ENCODE peak calls at places on chromosomes 4 and X, in nine cellular contexts. G, V, N, J, W, Q, I, A and Y are unnamed samples.

GRCh38 chr4:185307136-185307950 is 88.4 kb downstream of the LRP2BP start:
- DNase-seq in G (no peak), V (no peak), N (no peak), J (no peak), W (no peak), Q (peak), I (peak), A (no peak), Y (no peak)

GRCh38 chr4:158316264-158316663 is 106.0 kb downstream of the TMEM144 start:
- DNase-seq in G (no peak), V (no peak), N (no peak), J (no peak), W (no peak), Q (no peak), I (peak), A (no peak), Y (no peak)

GRCh38 chr4:41784191-41784979 is 35.9 kb upstream of the PHOX2B start:
- DNase-seq in G (no peak), V (no peak), N (no peak), J (no peak), W (no peak), Q (no peak), I (no peak), A (no peak), Y (no peak)

GRCh38 chr4:87304659-87305277 is 17.9 kb downstream of the HSD17B13 start:
- DNase-seq in G (no peak), V (no peak), N (no peak), J (no peak), W (no peak), Q (peak), I (no peak), A (no peak), Y (no peak)

GRCh38 chr4:3630934-3631585 is 98.8 kb upstream of the LRPAP1 start:
- DNase-seq in G (no peak), V (no peak), N (no peak), J (no peak), W (no peak), Q (no peak), I (no peak), A (no peak), Y (no peak)

GRCh38 chr4:76723916-76724315 is 174.0 kb downstream of the SOWAHB start:
- DNase-seq in G (no peak), V (no peak), N (no peak), J (no peak), W (no peak), Q (peak), I (no peak), A (no peak), Y (no peak)

GRCh38 chr4:151715881-151716280 is 44.9 kb downstream of the GATB start:
- DNase-seq in G (no peak), V (no peak), N (no peak), J (no peak), W (peak), Q (no peak), I (no peak), A (no peak), Y (no peak)

GRCh38 chr4:3527914-3528876 is 4.0 kb downstream of the LRPAP1 start:
- DNase-seq in G (no peak), V (no peak), N (no peak), J (no peak), W (no peak), Q (no peak), I (no peak), A (no peak), Y (no peak)

GRCh38 chr4:20487852-20488251 is 212.4 kb upstream of the PACRGL start:
- DNase-seq in G (no peak), V (no peak), N (no peak), J (no peak), W (no peak), Q (no peak), I (no peak), A (no peak), Y (no peak)

GRCh38 chrX:20019672-20020365 is 29.0 kb upstream of the BCLAF3 start:
- DNase-seq in G (peak), V (no peak), N (no peak), J (no peak), W (no peak), Q (no peak), I (no peak), A (no peak), Y (no peak)

GRCh38 chr4:154349829-154350228 is 141.8 kb downstream of the DCHS2 start:
- DNase-seq in G (no peak), V (no peak), N (no peak), J (no peak), W (no peak), Q (no peak), I (no peak), A (no peak), Y (peak)

GRCh38 chr4:19381068-19381467 is 870.6 kb upstream of the SLIT2 start:
- DNase-seq in G (no peak), V (no peak), N (no peak), J (no peak), W (no peak), Q (no peak), I (no peak), A (no peak), Y (no peak)

GRCh38 chr4:83109480-83110221 is 4.9 kb downstream of the PLAC8 start:
- DNase-seq in G (no peak), V (peak), N (no peak), J (peak), W (peak), Q (peak), I (peak), A (no peak), Y (no peak)

GRCh38 chr4:113978561-113979156 is 788 bp downstream of the ARSJ start:
- DNase-seq in G (no peak), V (no peak), N (no peak), J (peak), W (no peak), Q (no peak), I (no peak), A (no peak), Y (no peak)

GRCh38 chr4:152045781-152046571 is 285.2 kb upstream of the GATB start:
- DNase-seq in G (peak), V (no peak), N (no peak), J (peak), W (no peak), Q (peak), I (no peak), A (no peak), Y (peak)

GRCh38 chr4:184891765-184892164 is 66.0 kb upstream of the ACSL1 start:
- DNase-seq in G (no peak), V (no peak), N (no peak), J (no peak), W (no peak), Q (no peak), I (no peak), A (no peak), Y (no peak)

GRCh38 chrX:75155830-75156525 is at the start of gene ABCB7:
- DNase-seq in G (peak), V (peak), N (peak), J (peak), W (peak), Q (peak), I (peak), A (peak), Y (peak)

GRCh38 chr4:156959298-156959702 is 12.3 kb downstream of the PDGFC start:
- DNase-seq in G (no peak), V (no peak), N (no peak), J (no peak), W (no peak), Q (no peak), I (no peak), A (no peak), Y (no peak)

GRCh38 chr4:52038109-52038912 is at the start of gene SGCB:
- DNase-seq in G (peak), V (peak), N (no peak), J (peak), W (peak), Q (peak), I (peak), A (peak), Y (no peak)

GRCh38 chrX:29671426-29671825 is 543.9 kb upstream of the MAGEB2 start:
- DNase-seq in G (no peak), V (no peak), N (no peak), J (no peak), W (no peak), Q (no peak), I (no peak), A (no peak), Y (no peak)

GRCh38 chr4:17580969-17581368 is 4.0 kb downstream of the LAP3 start:
- DNase-seq in G (no peak), V (no peak), N (no peak), J (no peak), W (no peak), Q (no peak), I (no peak), A (no peak), Y (no peak)

GRCh38 chr4:3867403-3868100 is 101.4 kb downstream of the ADRA2C start:
- DNase-seq in G (no peak), V (no peak), N (no peak), J (no peak), W (peak), Q (no peak), I (no peak), A (no peak), Y (no peak)

GRCh38 chrX:153647461-153648357 is 706 bp downstream of the DUSP9 start:
- DNase-seq in G (no peak), V (no peak), N (no peak), J (no peak), W (no peak), Q (no peak), I (no peak), A (no peak), Y (no peak)